ENCODE peak calls at places on chromosomes 11 and 22, in four cellular contexts. One of them, this sample, is unnamed.

GRCh38 chr11:130413383-130414106 is 14.9 kb downstream of the ADAMTS8 start:
- DNase-seq in foreskin fibroblast: peak
- DNase-seq in cardiac fibroblast: peak
- DNase-seq in spleen: no peak
- DNase-seq in this sample: peak

GRCh38 chr11:68843052-68843561 is 1.4 kb upstream of the CPT1A start:
- DNase-seq in cardiac fibroblast: peak
- DNase-seq in spleen: peak
- DNase-seq in foreskin fibroblast: peak
- DNase-seq in this sample: no peak

GRCh38 chr22:50507991-50508884 is at the start of gene NCAPH2:
- DNase-seq in spleen: peak
- DNase-seq in foreskin fibroblast: peak
- DNase-seq in cardiac fibroblast: peak
- DNase-seq in this sample: peak

GRCh38 chr11:33743291-33743690 is 7.1 kb upstream of the CD59 start:
- DNase-seq in foreskin fibroblast: no peak
- DNase-seq in cardiac fibroblast: no peak
- DNase-seq in spleen: no peak
- DNase-seq in this sample: no peak

GRCh38 chr11:14454861-14455632 is 44.6 kb downstream of the COPB1 start:
- DNase-seq in spleen: no peak
- DNase-seq in cardiac fibroblast: peak
- DNase-seq in foreskin fibroblast: peak
- DNase-seq in this sample: no peak

GRCh38 chr11:78050964-78051831 is 12.5 kb upstream of the THRSP start:
- DNase-seq in spleen: no peak
- DNase-seq in foreskin fibroblast: peak
- DNase-seq in cardiac fibroblast: peak
- DNase-seq in this sample: no peak

GRCh38 chr11:75237050-75237449 is 3.5 kb upstream of the TPBGL start:
- DNase-seq in spleen: no peak
- DNase-seq in foreskin fibroblast: no peak
- DNase-seq in cardiac fibroblast: no peak
- DNase-seq in this sample: no peak

GRCh38 chr22:20011123-20011992 is 5.3 kb downstream of the ARVCF start:
- DNase-seq in cardiac fibroblast: no peak
- DNase-seq in foreskin fibroblast: no peak
- DNase-seq in spleen: peak
- DNase-seq in this sample: no peak

GRCh38 chr11:113690619-113691569 is 15.2 kb downstream of the TMPRSS5 start:
- DNase-seq in spleen: no peak
- DNase-seq in foreskin fibroblast: peak
- DNase-seq in cardiac fibroblast: peak
- DNase-seq in this sample: no peak

GRCh38 chr22:37639070-37639760 is at the start of gene SH3BP1:
- DNase-seq in foreskin fibroblast: peak
- DNase-seq in cardiac fibroblast: peak
- DNase-seq in spleen: peak
- DNase-seq in this sample: no peak

GRCh38 chr11:75954039-75954438 is 139.0 kb downstream of the UVRAG start:
- DNase-seq in spleen: no peak
- DNase-seq in foreskin fibroblast: no peak
- DNase-seq in cardiac fibroblast: no peak
- DNase-seq in this sample: no peak

GRCh38 chr11:126484266-126484665 is 128.8 kb downstream of the ST3GAL4 start:
- DNase-seq in spleen: no peak
- DNase-seq in cardiac fibroblast: peak
- DNase-seq in foreskin fibroblast: peak
- DNase-seq in this sample: peak

GRCh38 chr11:8080674-8081590 is at the start of gene TUB:
- DNase-seq in cardiac fibroblast: peak
- DNase-seq in foreskin fibroblast: peak
- DNase-seq in spleen: peak
- DNase-seq in this sample: no peak
- H3K4me3 ChIP-seq in cardiac fibroblast: peak
- H3K4me3 ChIP-seq in foreskin fibroblast: peak
- H3K4me3 ChIP-seq in spleen: peak
- H3K4me3 ChIP-seq in this sample: peak

GRCh38 chr11:73186886-73187285 is 31.2 kb upstream of the P2RY2 start:
- DNase-seq in spleen: no peak
- DNase-seq in cardiac fibroblast: no peak
- DNase-seq in foreskin fibroblast: no peak
- DNase-seq in this sample: no peak
- H3K4me3 ChIP-seq in spleen: no peak
- H3K4me3 ChIP-seq in cardiac fibroblast: no peak
- H3K4me3 ChIP-seq in foreskin fibroblast: no peak
- H3K4me3 ChIP-seq in this sample: no peak

GRCh38 chr22:41910050-41910598 is 4.8 kb downstream of the SHISA8 start:
- DNase-seq in foreskin fibroblast: peak
- DNase-seq in cardiac fibroblast: no peak
- DNase-seq in spleen: no peak
- DNase-seq in this sample: no peak

GRCh38 chr22:41909290-41910049 is 5.4 kb downstream of the SHISA8 start:
- DNase-seq in foreskin fibroblast: no peak
- DNase-seq in cardiac fibroblast: no peak
- DNase-seq in spleen: no peak
- DNase-seq in this sample: no peak

GRCh38 chr22:41911292-41911611 is 3.6 kb downstream of the SHISA8 start:
- DNase-seq in foreskin fibroblast: no peak
- DNase-seq in cardiac fibroblast: no peak
- DNase-seq in spleen: no peak
- DNase-seq in this sample: no peak

GRCh38 chr22:41912338-41913039 is 2.4 kb downstream of the SHISA8 start:
- DNase-seq in foreskin fibroblast: no peak
- DNase-seq in cardiac fibroblast: no peak
- DNase-seq in spleen: no peak
- DNase-seq in this sample: no peak

GRCh38 chr22:41910599-41911291 is 4.1 kb downstream of the SHISA8 start:
- DNase-seq in cardiac fibroblast: peak
- DNase-seq in foreskin fibroblast: peak
- DNase-seq in spleen: no peak
- DNase-seq in this sample: no peak
- H3K4me3 ChIP-seq in cardiac fibroblast: peak
- H3K4me3 ChIP-seq in foreskin fibroblast: peak
- H3K4me3 ChIP-seq in spleen: peak
- H3K4me3 ChIP-seq in this sample: peak

DNA sequence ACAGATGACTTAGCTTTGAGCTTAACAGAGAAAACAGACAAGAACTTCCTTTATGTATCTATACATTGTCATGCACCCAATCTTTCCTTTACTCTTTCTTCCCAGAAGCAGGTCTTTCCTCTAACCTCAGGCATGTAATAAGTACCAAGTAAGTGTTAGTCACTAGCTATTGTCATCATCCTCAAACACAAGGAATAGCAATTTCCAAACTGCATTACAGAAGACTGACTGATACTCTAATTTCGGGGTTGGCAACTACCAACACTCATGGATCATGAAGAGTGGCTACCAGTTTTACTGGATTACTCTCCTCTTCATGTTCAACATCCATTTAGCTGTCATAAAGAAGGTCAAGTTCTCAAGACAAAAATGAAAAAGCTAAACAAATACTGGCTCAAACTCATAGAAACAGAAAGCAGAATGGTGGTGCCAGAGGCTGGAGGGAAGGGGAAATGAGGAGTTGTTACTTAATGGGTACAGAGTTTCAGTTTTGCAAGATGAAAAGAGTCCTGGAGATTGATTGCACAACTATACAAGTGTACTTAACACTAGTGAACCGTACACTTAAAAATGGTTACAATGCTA is 111.6 kb downstream of the SIK3 start:
- DNase-seq in foreskin fibroblast: peak
- DNase-seq in cardiac fibroblast: peak
- DNase-seq in spleen: no peak
- DNase-seq in this sample: peak
- H3K4me3 ChIP-seq in foreskin fibroblast: no peak
- H3K4me3 ChIP-seq in cardiac fibroblast: no peak
- H3K4me3 ChIP-seq in spleen: no peak
- H3K4me3 ChIP-seq in this sample: peak

DNA sequence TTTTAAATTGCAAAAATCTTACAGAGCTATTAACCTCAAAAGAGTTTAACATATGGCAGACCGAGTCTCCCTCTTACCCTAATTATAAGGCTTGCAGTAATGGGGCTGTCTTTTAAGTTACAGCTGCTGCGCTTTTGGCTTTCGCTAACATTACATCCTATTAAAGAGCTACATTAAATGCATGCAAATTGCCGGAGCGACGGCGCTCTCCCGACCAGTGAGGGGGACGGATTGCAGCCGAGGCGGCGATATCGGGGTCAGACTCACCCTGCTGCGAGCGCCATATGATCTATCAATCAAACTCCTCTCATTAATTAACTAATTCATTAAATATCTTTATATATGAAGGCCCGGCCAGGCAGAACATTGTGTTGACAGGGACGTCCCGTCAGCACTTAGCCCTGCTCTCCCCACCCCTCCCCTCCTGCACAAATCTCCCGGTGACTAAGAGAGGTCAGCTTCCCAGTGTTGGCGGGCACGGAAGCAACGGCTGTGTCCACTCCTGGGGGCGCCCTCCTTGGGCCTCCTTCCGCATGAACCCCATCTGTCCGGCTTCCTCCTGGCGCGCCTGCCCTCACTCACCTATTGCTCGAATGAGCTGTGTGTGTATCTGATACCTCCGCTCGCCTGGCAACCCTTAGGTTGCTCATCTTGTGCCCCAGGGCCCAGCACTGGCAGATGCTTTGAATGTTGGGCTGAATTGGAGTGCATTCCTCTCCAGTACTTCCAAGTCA is 156.0 kb upstream of the CADM1 start:
- DNase-seq in foreskin fibroblast: peak
- DNase-seq in spleen: no peak
- DNase-seq in cardiac fibroblast: no peak
- DNase-seq in this sample: no peak
- H3K4me3 ChIP-seq in foreskin fibroblast: no peak
- H3K4me3 ChIP-seq in spleen: no peak
- H3K4me3 ChIP-seq in cardiac fibroblast: no peak
- H3K4me3 ChIP-seq in this sample: no peak

GRCh38 chr11:121450424-121450823 is 1.7 kb upstream of the SORL1 start:
- DNase-seq in spleen: no peak
- DNase-seq in cardiac fibroblast: no peak
- DNase-seq in foreskin fibroblast: no peak
- DNase-seq in this sample: no peak
- H3K4me3 ChIP-seq in spleen: peak
- H3K4me3 ChIP-seq in cardiac fibroblast: no peak
- H3K4me3 ChIP-seq in foreskin fibroblast: no peak
- H3K4me3 ChIP-seq in this sample: no peak

DNA sequence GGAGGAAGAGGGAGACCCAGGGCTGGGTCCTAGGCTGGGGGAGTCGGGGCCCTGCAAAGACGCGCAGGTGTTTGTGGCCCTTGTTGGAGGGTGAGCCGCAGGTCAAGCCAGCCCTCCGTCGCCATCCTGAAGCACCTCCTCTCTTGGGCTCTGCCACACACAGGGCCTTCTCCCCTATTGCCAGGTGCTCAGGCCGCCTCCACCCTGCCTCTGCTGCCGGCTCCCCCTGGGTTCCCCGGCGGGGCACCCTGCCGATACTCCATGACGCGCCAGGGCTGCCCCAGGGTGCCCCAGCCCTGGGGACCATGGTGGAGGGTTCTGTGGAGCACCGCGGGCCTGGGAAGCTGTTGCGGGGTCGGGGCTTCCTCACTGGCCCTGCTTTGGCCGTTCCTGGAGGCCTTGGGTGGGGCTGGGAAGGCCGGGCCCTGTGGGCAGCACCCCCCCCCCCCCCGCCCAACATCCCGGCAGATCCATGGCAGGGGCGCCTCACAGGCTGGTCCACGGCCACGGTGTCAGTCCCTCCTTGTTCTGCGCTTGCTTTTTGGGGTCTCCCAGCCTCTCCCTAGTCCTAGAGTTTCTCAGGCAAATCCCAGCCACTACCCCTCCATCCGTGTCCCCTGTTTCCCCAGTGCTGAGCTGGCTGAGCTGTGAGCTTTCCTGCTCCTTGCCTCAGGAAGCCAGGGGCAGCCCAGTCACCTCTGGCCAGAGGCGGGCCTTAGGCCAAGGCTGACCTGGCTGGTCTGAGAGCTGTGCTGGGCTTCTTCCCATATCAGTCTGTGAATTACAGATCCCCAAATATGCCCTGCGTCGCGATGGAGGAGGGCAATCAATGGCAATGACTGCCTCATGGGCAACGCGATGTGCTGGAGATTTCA is 2.3 kb upstream of the ADORA2A start:
- DNase-seq in cardiac fibroblast: no peak
- DNase-seq in foreskin fibroblast: no peak
- DNase-seq in spleen: no peak
- DNase-seq in this sample: no peak
- H3K4me3 ChIP-seq in cardiac fibroblast: no peak
- H3K4me3 ChIP-seq in foreskin fibroblast: no peak
- H3K4me3 ChIP-seq in spleen: peak
- H3K4me3 ChIP-seq in this sample: no peak

GRCh38 chr11:8196749-8197148 is 27.9 kb upstream of the RIC3 start:
- DNase-seq in foreskin fibroblast: peak
- DNase-seq in cardiac fibroblast: no peak
- DNase-seq in spleen: no peak
- DNase-seq in this sample: no peak
- H3K4me3 ChIP-seq in foreskin fibroblast: no peak
- H3K4me3 ChIP-seq in cardiac fibroblast: no peak
- H3K4me3 ChIP-seq in spleen: no peak
- H3K4me3 ChIP-seq in this sample: no peak

GRCh38 chr11:64267207-64267945 is 16.0 kb downstream of the PLCB3 start:
- DNase-seq in foreskin fibroblast: no peak
- DNase-seq in spleen: peak
- DNase-seq in cardiac fibroblast: peak
- DNase-seq in this sample: no peak
- H3K4me3 ChIP-seq in foreskin fibroblast: no peak
- H3K4me3 ChIP-seq in spleen: no peak
- H3K4me3 ChIP-seq in cardiac fibroblast: no peak
- H3K4me3 ChIP-seq in this sample: no peak

GRCh38 chr22:43860126-43860525 is 2.2 kb downstream of the SULT4A1 start:
- DNase-seq in foreskin fibroblast: no peak
- DNase-seq in spleen: peak
- DNase-seq in cardiac fibroblast: no peak
- DNase-seq in this sample: no peak

GRCh38 chr22:43862074-43862881 is at the start of gene SULT4A1:
- DNase-seq in spleen: peak
- DNase-seq in cardiac fibroblast: peak
- DNase-seq in foreskin fibroblast: peak
- DNase-seq in this sample: no peak

GRCh38 chr22:43862882-43863202 is 529 bp upstream of the SULT4A1 start:
- DNase-seq in cardiac fibroblast: no peak
- DNase-seq in spleen: no peak
- DNase-seq in foreskin fibroblast: no peak
- DNase-seq in this sample: no peak

GRCh38 chr22:43860831-43861230 is 1.5 kb downstream of the SULT4A1 start:
- DNase-seq in spleen: peak
- DNase-seq in cardiac fibroblast: no peak
- DNase-seq in foreskin fibroblast: no peak
- DNase-seq in this sample: no peak

GRCh38 chr22:43861529-43861928 is 784 bp downstream of the SULT4A1 start:
- DNase-seq in spleen: peak
- DNase-seq in foreskin fibroblast: peak
- DNase-seq in cardiac fibroblast: peak
- DNase-seq in this sample: no peak
- H3K4me3 ChIP-seq in spleen: no peak
- H3K4me3 ChIP-seq in foreskin fibroblast: peak
- H3K4me3 ChIP-seq in cardiac fibroblast: peak
- H3K4me3 ChIP-seq in this sample: peak